ENCODE peak calls at places on chromosomes 13 and 19, in eight cellular contexts. T, J, G, L, M, I, R and O are unnamed samples.

GRCh38 chr19:16548956-16549355 is 6.7 kb upstream of the CHERP start:
- DNase-seq in T (no peak), J (no peak), G (no peak), L (no peak), M (no peak), I (no peak), R (no peak), O (no peak)

GRCh38 chr19:2497186-2497585 is 21.3 kb downstream of the GADD45B start:
- DNase-seq in T (no peak), J (no peak), G (no peak), L (no peak), M (no peak), I (no peak), R (no peak), O (no peak)

GRCh38 chr19:14116918-14117578 is 514 bp downstream of the PRKACA start:
- DNase-seq in T (no peak), J (no peak), G (peak; percentile 59), L (peak; percentile 33), M (peak; percentile 55), I (peak; percentile 77), R (peak; percentile 55), O (peak; percentile 50)

GRCh38 chr19:52110780-52111179 is 15.2 kb upstream of the ZNF841 start:
- DNase-seq in T (no peak), J (no peak), G (no peak), L (no peak), M (no peak), I (no peak), R (no peak), O (no peak)

GRCh38 chr19:2050991-2051770 is at the start of gene MKNK2:
- DNase-seq in T (peak; percentile 96), J (peak; percentile 94), G (peak; percentile 96), L (peak; percentile 93), M (peak; percentile 93), I (peak; percentile 92), R (peak; percentile 87), O (peak; percentile 90)

GRCh38 chr13:46124531-46124966 is 19.7 kb upstream of the CPB2 start:
- DNase-seq in T (no peak), J (no peak), G (peak; percentile 26), L (no peak), M (no peak), I (no peak), R (no peak), O (no peak)

GRCh38 chr13:98325724-98326123 is 148.7 kb upstream of the RNF113B start:
- DNase-seq in T (no peak), J (no peak), G (no peak), L (no peak), M (no peak), I (no peak), R (no peak), O (no peak)

GRCh38 chr13:98974053-98974452 is 3.8 kb downstream of the DOCK9 start:
- DNase-seq in T (no peak), J (no peak), G (no peak), L (no peak), M (no peak), I (no peak), R (no peak), O (no peak)

GRCh38 chr13:63605962-63606361 is 2190.3 kb upstream of the PCDH20 start:
- DNase-seq in T (no peak), J (no peak), G (no peak), L (no peak), M (no peak), I (no peak), R (no peak), O (no peak)

GRCh38 chr19:34336781-34337271 is 28.2 kb upstream of the GPI start:
- DNase-seq in T (no peak), J (no peak), G (no peak), L (no peak), M (no peak), I (no peak), R (no peak), O (no peak)

GRCh38 chr19:49881672-49882394 is 4.3 kb downstream of the TBC1D17 start:
- DNase-seq in T (no peak), J (no peak), G (no peak), L (peak; percentile 11), M (no peak), I (no peak), R (peak; percentile 19), O (no peak)

GRCh38 chr19:10838377-10838776 is 2.4 kb upstream of the TMED1 start:
- DNase-seq in T (no peak), J (no peak), G (no peak), L (no peak), M (no peak), I (no peak), R (no peak), O (no peak)

GRCh38 chr19:10836478-10837325 is 690 bp upstream of the TMED1 start:
- DNase-seq in T (peak; percentile 95), J (peak; percentile 82), G (peak; percentile 93), L (peak; percentile 86), M (peak; percentile 88), I (peak; percentile 87), R (peak; percentile 93), O (peak; percentile 86)

GRCh38 chr19:10832659-10833296 is 3.2 kb downstream of the TMED1 start:
- DNase-seq in T (no peak), J (no peak), G (no peak), L (no peak), M (no peak), I (no peak), R (no peak), O (no peak)

GRCh38 chr19:10835089-10835753 is 791 bp downstream of the TMED1 start:
- DNase-seq in T (no peak), J (peak; percentile 100), G (no peak), L (peak; percentile 42), M (no peak), I (no peak), R (peak; percentile 68), O (no peak)

GRCh38 chr19:10835754-10836477 is at the start of gene TMED1:
- DNase-seq in T (peak; percentile 100), J (peak; percentile 94), G (peak; percentile 100), L (peak; percentile 100), M (peak; percentile 100), I (peak; percentile 100), R (peak; percentile 100), O (peak; percentile 99)
- TF ChIP-seq POLR2A in T (no peak), J (no peak), G (no peak), L (peak; percentile 42), M (peak; percentile 58), I (no peak), R (peak; percentile 57), O (peak; percentile 28)

DNA sequence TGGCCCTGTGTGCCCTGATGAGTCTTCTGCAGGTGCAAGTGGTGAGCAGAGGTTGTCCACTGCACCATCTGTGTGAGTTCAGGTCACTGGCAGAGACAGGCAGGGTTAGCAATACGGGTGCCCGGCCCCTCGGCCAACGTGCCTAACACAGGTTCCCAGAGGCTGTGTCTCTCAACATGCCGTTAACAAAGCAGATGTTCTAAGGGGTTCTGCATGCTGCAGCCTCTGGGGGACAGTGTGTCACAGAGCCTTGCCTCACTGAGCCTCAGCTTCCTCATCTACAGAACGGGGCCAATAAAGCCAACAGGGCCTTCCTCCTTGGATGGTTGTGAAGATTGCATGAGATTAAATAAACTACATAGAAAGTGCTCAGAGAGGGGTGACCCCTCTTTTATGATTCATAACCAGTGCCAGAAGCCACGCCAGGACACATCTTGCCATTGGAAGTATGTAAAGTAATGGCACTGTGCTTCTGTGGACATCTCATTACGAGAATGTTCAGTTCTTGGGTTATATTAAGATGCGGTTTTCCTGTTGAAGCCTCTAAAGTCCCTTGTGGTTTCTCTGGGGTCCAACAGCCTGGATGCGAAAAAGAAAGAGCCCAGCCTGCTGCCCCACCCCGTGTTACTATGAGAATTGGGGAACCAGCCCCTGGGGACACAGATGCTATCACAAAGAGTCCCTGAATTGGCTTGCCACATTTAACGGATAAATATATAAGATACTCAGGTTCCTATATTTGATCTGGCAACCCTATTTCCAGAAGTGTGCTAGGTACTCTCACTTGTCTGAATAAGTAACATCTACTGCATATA is 11.2 kb upstream of the ARHGEF18 start:
- DNase-seq in T (no peak), J (no peak), G (no peak), L (no peak), M (no peak), I (peak; percentile 59), R (no peak), O (no peak)
- TF ChIP-seq POLR2A in T (no peak), J (no peak), G (no peak), L (no peak), M (no peak), I (no peak), R (no peak), O (no peak)

GRCh38 chr19:8721334-8721733 is at the start of gene OR2Z1:
- DNase-seq in T (peak; percentile 60), J (no peak), G (no peak), L (no peak), M (no peak), I (no peak), R (no peak), O (no peak)
- TF ChIP-seq POLR2A in T (no peak), J (no peak), G (no peak), L (no peak), M (no peak), I (no peak), R (no peak), O (no peak)

GRCh38 chr19:55227241-55228014 is 1.1 kb downstream of the TMEM86B start:
- DNase-seq in T (no peak), J (no peak), G (peak; percentile 42), L (no peak), M (no peak), I (no peak), R (no peak), O (no peak)

GRCh38 chr19:55229145-55229788 is 704 bp upstream of the TMEM86B start:
- DNase-seq in T (no peak), J (no peak), G (peak; percentile 21), L (no peak), M (no peak), I (no peak), R (no peak), O (no peak)

GRCh38 chr19:55229789-55230182 is 1.2 kb upstream of the TMEM86B start:
- DNase-seq in T (no peak), J (no peak), G (peak; percentile 14), L (no peak), M (no peak), I (no peak), R (peak; percentile 61), O (no peak)

GRCh38 chr19:55228015-55228391 is 560 bp downstream of the TMEM86B start:
- DNase-seq in T (no peak), J (no peak), G (peak; percentile 84), L (no peak), M (peak; percentile 28), I (no peak), R (no peak), O (no peak)

DNA sequence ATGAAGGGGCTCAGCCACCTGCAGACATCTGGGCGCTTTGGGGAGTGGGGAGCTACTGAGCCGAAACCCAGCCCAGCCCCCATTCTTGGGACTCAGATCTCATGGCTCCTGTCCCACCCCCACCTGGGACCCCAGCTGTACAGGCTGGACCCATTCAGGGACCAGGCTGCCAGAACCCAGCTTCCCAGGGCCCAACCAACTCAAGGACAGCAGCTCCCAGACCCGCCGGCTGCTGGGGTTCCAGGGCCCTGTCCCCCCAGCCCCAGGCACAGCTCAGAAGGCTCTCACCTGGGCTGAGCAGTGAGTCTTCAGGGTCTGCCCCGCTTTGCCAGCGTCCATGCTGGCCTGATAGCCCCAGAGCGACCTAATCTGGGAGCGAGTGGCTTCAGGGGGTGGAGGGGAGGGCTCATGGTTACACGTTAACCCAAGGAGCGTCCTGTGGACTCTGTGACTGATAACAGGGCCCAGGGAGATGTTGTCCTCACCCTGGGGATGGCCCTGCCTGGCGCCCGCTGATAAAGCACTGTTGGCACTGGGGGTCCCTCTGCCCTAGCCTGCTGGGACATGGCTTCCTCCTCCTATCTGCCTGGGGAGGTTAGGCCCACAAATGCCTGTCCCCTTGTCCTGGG is at the start of gene TMEM86B:
- DNase-seq in T (no peak), J (peak; percentile 58), G (peak; percentile 20), L (no peak), M (no peak), I (no peak), R (no peak), O (no peak)
- TF ChIP-seq POLR2A in T (no peak), J (no peak), G (no peak), L (no peak), M (no peak), I (no peak), R (no peak), O (no peak)